ENCODE peak calls at places on chromosomes 13 and 19, in four cellular contexts. X is K562, U is HepG2, Y is GM12878. C is an unnamed sample.

GRCh38 chr19:1236566-1236965 is 1.2 kb downstream of the CBARP start:
- DNase-seq in X (peak), U (no peak), Y (no peak), C (no peak)

GRCh38 chr19:54186351-54186750 is 3.0 kb downstream of the MBOAT7 start:
- DNase-seq in U (no peak), Y (no peak), X (no peak), C (no peak)

GRCh38 chr19:4662020-4662695 is 8.0 kb downstream of the MYDGF start:
- DNase-seq in U (no peak), X (no peak), Y (no peak), C (no peak)

GRCh38 chr13:45040626-45041025 is 51.3 kb downstream of the GPALPP1 start:
- DNase-seq in Y (no peak), X (no peak), U (no peak), C (no peak)

GRCh38 chr13:44032801-44033200 is 153.1 kb downstream of the LACC1 start:
- DNase-seq in X (no peak), U (no peak), Y (no peak), C (no peak)

GRCh38 chr19:14127176-14127575 is 9.2 kb downstream of the ASF1B start:
- DNase-seq in X (no peak), Y (no peak), U (no peak), C (no peak)

GRCh38 chr19:46935066-46935663 is 74.4 kb downstream of the ARHGAP35 start:
- DNase-seq in U (no peak), X (no peak), Y (no peak), C (no peak)

GRCh38 chr19:40009674-40010073 is 12.8 kb downstream of the ZNF546 start:
- DNase-seq in U (no peak), Y (no peak), X (no peak), C (no peak)

GRCh38 chr13:18943721-18944391 is 237.8 kb downstream of the TUBA3C start:
- DNase-seq in X (no peak), Y (no peak), U (no peak), C (no peak)

GRCh38 chr19:52735734-52736133 is 890 bp upstream of the ZNF611 start:
- DNase-seq in U (peak), X (no peak), Y (no peak), C (no peak)

GRCh38 chr13:29481603-29482002 is 113.9 kb downstream of the SLC7A1 start:
- DNase-seq in X (no peak), Y (no peak), U (no peak), C (no peak)

GRCh38 chr13:87331178-87331577 is 340.0 kb upstream of the SLITRK5 start:
- DNase-seq in X (no peak), U (no peak), Y (no peak), C (no peak)

GRCh38 chr19:20250627-20251026 is 83.6 kb downstream of the ZNF486 start:
- DNase-seq in U (no peak), X (no peak), Y (no peak), C (no peak)

GRCh38 chr19:42081584-42082258 is 5.8 kb downstream of the ZNF574 start:
- DNase-seq in X (no peak), Y (no peak), U (peak), C (peak)

GRCh38 chr13:37403776-37404497 is 194.6 kb downstream of the POSTN start:
- DNase-seq in X (no peak), U (no peak), Y (no peak), C (no peak)

GRCh38 chr19:54532528-54532927 is 29.9 kb downstream of the LAIR2 start:
- DNase-seq in X (no peak), Y (peak), U (no peak), C (no peak)

GRCh38 chr13:95301947-95302386 is 716 bp upstream of the ABCC4 start:
- DNase-seq in Y (no peak), U (no peak), X (no peak), C (peak)

GRCh38 chr13:39417643-39418042 is 185.3 kb downstream of the LHFPL6 start:
- DNase-seq in U (no peak), Y (no peak), X (no peak), C (no peak)

GRCh38 chr19:12574036-12574435 is 22.8 kb upstream of the ZNF564 start:
- DNase-seq in X (no peak), Y (peak), U (no peak), C (no peak)

GRCh38 chr13:110113284-110113764 is 193.6 kb downstream of the COL4A1 start:
- DNase-seq in Y (no peak), U (no peak), X (no peak), C (no peak)

GRCh38 chr13:37878496-37878895 is 8.9 kb upstream of the TRPC4 start:
- DNase-seq in X (no peak), U (no peak), Y (no peak), C (no peak)

GRCh38 chr13:98352226-98352625 is 175.2 kb upstream of the RNF113B start:
- DNase-seq in U (no peak), X (no peak), Y (no peak), C (no peak)

DNA sequence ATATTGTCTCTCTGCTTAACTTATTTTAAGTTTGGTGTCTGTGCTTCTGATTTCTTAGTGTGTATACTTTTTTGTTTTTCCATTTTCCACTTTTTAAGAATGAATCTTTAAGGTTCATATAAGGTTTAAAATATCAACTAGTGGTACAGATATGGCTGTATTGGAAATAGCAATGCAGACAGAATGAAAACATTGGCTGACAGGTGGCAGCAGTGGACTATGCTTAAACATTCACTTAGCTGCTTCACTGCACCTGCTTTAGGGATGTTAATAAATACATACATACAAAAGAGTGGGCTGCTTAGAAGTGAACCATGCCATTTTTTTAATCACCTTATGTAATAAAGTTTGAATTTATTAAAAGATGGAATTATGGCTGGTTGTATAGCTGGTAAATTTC is 27.3 kb downstream of the TM9SF2 start:
- DNase-seq in U (peak), Y (no peak), X (no peak), C (no peak)
- TF ChIP-seq FOXK2 in U (no peak), Y (no peak), X (no peak), C (no peak)

DNA sequence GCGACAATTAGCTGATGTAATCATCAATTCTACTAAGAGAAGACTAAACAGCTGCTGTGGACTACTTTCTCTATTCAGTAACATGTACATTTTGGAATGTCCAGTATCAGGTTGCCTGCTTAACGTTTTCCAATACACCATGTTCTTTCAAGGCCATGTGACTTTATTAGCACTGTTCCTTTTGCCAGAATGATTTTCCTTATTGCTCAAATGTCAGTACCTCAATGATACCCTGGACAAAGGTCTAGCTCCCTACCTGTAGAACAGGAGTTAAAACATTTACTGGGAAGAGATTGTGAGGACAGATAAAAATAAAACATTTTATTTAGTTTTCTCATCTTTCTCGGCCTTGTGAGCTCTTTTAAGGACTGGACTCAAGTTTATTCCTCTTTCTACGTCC is 3.8 kb upstream of the RBM26 start:
- DNase-seq in X (no peak), U (no peak), Y (no peak), C (no peak)
- TF ChIP-seq BHLHE40 in X (no peak), U (no peak), Y (no peak), C (no peak)

DNA sequence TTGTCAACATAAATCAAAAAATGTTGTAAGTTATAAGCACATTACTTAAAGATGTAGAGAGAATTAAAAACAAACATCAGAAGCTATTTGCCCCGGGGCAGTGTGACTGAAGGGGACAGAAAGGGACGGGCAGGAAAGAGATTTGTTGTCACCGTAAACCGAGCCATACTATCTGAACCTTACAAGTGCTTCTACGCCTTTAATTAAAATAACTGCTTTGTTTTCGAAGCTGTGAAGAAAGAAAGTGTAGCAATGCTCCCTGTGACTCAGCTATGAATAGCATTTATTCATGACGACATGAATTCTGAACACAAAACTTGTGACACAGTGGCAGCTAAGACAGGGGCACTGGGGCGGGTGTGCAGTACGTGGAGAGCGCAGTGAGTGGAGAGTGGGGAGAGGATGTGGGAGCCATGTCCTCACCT is 30.0 kb downstream of the ZNF787 start:
- DNase-seq in Y (no peak), U (no peak), X (no peak), C (no peak)
- TF ChIP-seq FOXK2 in Y (no peak), U (no peak), X (no peak), C (no peak)

GRCh38 chr19:38685666-38686529 is 38.4 kb downstream of the ACTN4 start:
- DNase-seq in Y (no peak), U (peak), X (no peak), C (peak)

GRCh38 chr19:38684078-38684861 is 36.8 kb downstream of the ACTN4 start:
- DNase-seq in Y (no peak), X (peak), U (no peak), C (peak)

GRCh38 chr19:38687837-38688378 is 40.5 kb downstream of the ACTN4 start:
- DNase-seq in U (no peak), Y (no peak), X (no peak), C (no peak)

GRCh38 chr19:38684862-38685665 is 37.6 kb downstream of the ACTN4 start:
- DNase-seq in U (no peak), Y (no peak), X (no peak), C (no peak)

GRCh38 chr19:38686530-38686888 is 39.1 kb downstream of the ACTN4 start:
- DNase-seq in U (no peak), X (no peak), Y (peak), C (no peak)
- TF ChIP-seq BHLHE40 in U (no peak), X (no peak), Y (no peak), C (no peak)

GRCh38 chr13:51733656-51734334 is 70.2 kb downstream of the DHRS12 start:
- DNase-seq in X (no peak), U (no peak), Y (no peak), C (no peak)
- TF ChIP-seq FOXK2 in X (no peak), U (no peak), Y (no peak), C (no peak)

GRCh38 chr19:15454371-15454800 is 4.6 kb upstream of the WIZ start:
- DNase-seq in X (no peak), U (no peak), Y (no peak), C (no peak)
- TF ChIP-seq BHLHE40 in X (no peak), U (no peak), Y (no peak), C (no peak)